ENCODE peak calls at places on chromosomes 11 and 22, in four cellular contexts. O is NCI-H2081, L is foreskin fibroblast, K is GM12878. V is an unnamed sample.

GRCh38 chr11:42066113-42066512 is 606.7 kb upstream of the LRRC4C start:
- DNase-seq in O (no peak), L (no peak), K (no peak), V (no peak)

GRCh38 chr22:39013923-39014722 is at the start of gene APOBEC3C:
- DNase-seq in O (no peak), L (peak; percentile 95), K (peak; percentile 79), V (peak; percentile 90)

GRCh38 chr22:30392661-30393321 is 4.0 kb upstream of the SEC14L2 start:
- DNase-seq in O (no peak), L (peak; percentile 36), K (no peak), V (no peak)

GRCh38 chr11:118175600-118176399 is 639 bp downstream of the SCN2B start:
- DNase-seq in O (no peak), L (no peak), K (no peak), V (no peak)

GRCh38 chr11:38446336-38446735 is 1848.3 kb upstream of the RAG2 start:
- DNase-seq in O (no peak), L (no peak), K (no peak), V (no peak)

GRCh38 chr22:25624486-25624885 is 60.0 kb downstream of the GRK3 start:
- DNase-seq in O (no peak), L (no peak), K (no peak), V (no peak)

GRCh38 chr22:39094717-39095389 is 2.2 kb upstream of the APOBEC3H start:
- DNase-seq in O (no peak), L (no peak), K (no peak), V (no peak)

GRCh38 chr11:88553204-88553603 is 215.7 kb upstream of the CTSC start:
- DNase-seq in O (no peak), L (peak; percentile 74), K (no peak), V (peak; percentile 22)

GRCh38 chr11:64003807-64004589 is 17.8 kb downstream of the OTUB1 start:
- DNase-seq in O (no peak), L (peak; percentile 57), K (no peak), V (no peak)

GRCh38 chr22:32685527-32685926 is 116.0 kb upstream of the TIMP3 start:
- DNase-seq in O (no peak), L (no peak), K (no peak), V (no peak)

GRCh38 chr11:73281201-73281741 is 9.1 kb downstream of the P2RY6 start:
- DNase-seq in O (no peak), L (no peak), K (no peak), V (no peak)

GRCh38 chr22:30253205-30253852 is 6.8 kb upstream of the LIF start:
- DNase-seq in O (no peak), L (peak; percentile 71), K (no peak), V (peak; percentile 26)

GRCh38 chr11:7907121-7907520 is 23.9 kb downstream of the OR10A6 start:
- DNase-seq in O (no peak), L (no peak), K (no peak), V (no peak)

GRCh38 chr11:31606893-31607292 is 97.3 kb downstream of the ELP4 start:
- DNase-seq in O (no peak), L (no peak), K (no peak), V (no peak)

GRCh38 chr11:114563077-114563476 is 3.4 kb upstream of the NXPE1 start:
- DNase-seq in O (no peak), L (peak; percentile 18), K (no peak), V (no peak)

GRCh38 chr11:132177106-132177505 is 806.7 kb downstream of the NTM start:
- DNase-seq in O (no peak), L (peak; percentile 73), K (no peak), V (peak; percentile 62)

GRCh38 chr11:118572914-118573550 is 823 bp downstream of the ARCN1 start:
- DNase-seq in O (no peak), L (peak; percentile 48), K (peak; percentile 15), V (peak; percentile 42)